ENCODE peak calls at places on chromosomes 16 and 17, in ten cellular contexts. X is HAP-1; S is H1; N is OCI-LY7; B is hepatocyte; Y is cardiac fibroblast; K is naive thymus-derived CD4-positive, alpha-beta T cell; O is A673; T is pancreas; F is lower leg skin. L is an unnamed sample.

GRCh38 chr17:70006159-70006558 is 68.9 kb upstream of the KCNJ16 start:
- DNase-seq in X (no peak), S (no peak), N (no peak), B (no peak), Y (no peak), K (no peak), O (no peak), T (no peak), F (no peak), L (peak; percentile 51)

GRCh38 chr16:53745753-53746258 is 41.9 kb downstream of the FTO start:
- DNase-seq in X (no peak), S (no peak), N (no peak), B (no peak), Y (peak; percentile 31), K (no peak), O (peak; percentile 39), T (no peak), F (no peak), L (no peak)

GRCh38 chr16:79571065-79571697 is 29.4 kb downstream of the MAF start:
- DNase-seq in X (peak; percentile 52), S (no peak), N (no peak), B (no peak), Y (peak; percentile 1), K (no peak), O (peak; percentile 3), T (no peak), F (no peak), L (no peak)

GRCh38 chr17:21460358-21460757 is 84.2 kb downstream of the KCNJ12 start:
- DNase-seq in X (no peak), S (no peak), N (no peak), B (no peak), Y (peak; percentile 48), K (no peak), O (no peak), T (no peak), F (no peak), L (peak; percentile 15)

GRCh38 chr17:36697907-36698526 is 96.6 kb downstream of the MRM1 start:
- DNase-seq in X (peak; percentile 17), S (no peak), N (no peak), B (peak; percentile 44), Y (peak; percentile 5), K (no peak), O (peak; percentile 12), T (no peak), F (no peak), L (no peak)

GRCh38 chr16:77064037-77064436 is 127.0 kb upstream of the MON1B start:
- DNase-seq in X (no peak), S (no peak), N (no peak), B (no peak), Y (no peak), K (no peak), O (no peak), T (no peak), F (no peak), L (no peak)

GRCh38 chr17:14919049-14919545 is 346.0 kb downstream of the PMP22 start:
- DNase-seq in X (no peak), S (no peak), N (no peak), B (no peak), Y (no peak), K (no peak), O (no peak), T (no peak), F (no peak), L (no peak)

GRCh38 chr16:73058616-73059409 is 10.9 kb upstream of the ZFHX3 start:
- DNase-seq in X (peak; percentile 53), S (no peak), N (peak; percentile 60), B (no peak), Y (peak; percentile 71), K (no peak), O (peak; percentile 76), T (no peak), F (no peak), L (no peak)

GRCh38 chr17:31085563-31085962 is 9.2 kb upstream of the NF1 start:
- DNase-seq in X (no peak), S (no peak), N (no peak), B (peak; percentile 51), Y (peak; percentile 81), K (no peak), O (no peak), T (no peak), F (no peak), L (peak; percentile 53)

GRCh38 chr16:77457046-77457445 is 22.2 kb upstream of the ADAMTS18 start:
- DNase-seq in X (no peak), S (no peak), N (no peak), B (no peak), Y (no peak), K (no peak), O (no peak), T (no peak), F (no peak), L (no peak)

GRCh38 chr16:424033-424622 is 1.3 kb upstream of the RAB11FIP3 start:
- DNase-seq in X (no peak), S (no peak), N (no peak), B (peak; percentile 71), Y (peak; percentile 99), K (no peak), O (peak; percentile 82), T (peak; percentile 64), F (peak; percentile 94), L (peak; percentile 88)

GRCh38 chr16:70713781-70714180 is 27.9 kb upstream of the MTSS2 start:
- DNase-seq in X (no peak), S (no peak), N (no peak), B (no peak), Y (no peak), K (no peak), O (no peak), T (no peak), F (no peak), L (no peak)

GRCh38 chr16:54940279-54940604 is 9.6 kb downstream of the IRX5 start:
- DNase-seq in X (no peak), S (no peak), N (no peak), B (no peak), Y (no peak), K (no peak), O (no peak), T (no peak), F (peak; percentile 83), L (no peak)

DNA sequence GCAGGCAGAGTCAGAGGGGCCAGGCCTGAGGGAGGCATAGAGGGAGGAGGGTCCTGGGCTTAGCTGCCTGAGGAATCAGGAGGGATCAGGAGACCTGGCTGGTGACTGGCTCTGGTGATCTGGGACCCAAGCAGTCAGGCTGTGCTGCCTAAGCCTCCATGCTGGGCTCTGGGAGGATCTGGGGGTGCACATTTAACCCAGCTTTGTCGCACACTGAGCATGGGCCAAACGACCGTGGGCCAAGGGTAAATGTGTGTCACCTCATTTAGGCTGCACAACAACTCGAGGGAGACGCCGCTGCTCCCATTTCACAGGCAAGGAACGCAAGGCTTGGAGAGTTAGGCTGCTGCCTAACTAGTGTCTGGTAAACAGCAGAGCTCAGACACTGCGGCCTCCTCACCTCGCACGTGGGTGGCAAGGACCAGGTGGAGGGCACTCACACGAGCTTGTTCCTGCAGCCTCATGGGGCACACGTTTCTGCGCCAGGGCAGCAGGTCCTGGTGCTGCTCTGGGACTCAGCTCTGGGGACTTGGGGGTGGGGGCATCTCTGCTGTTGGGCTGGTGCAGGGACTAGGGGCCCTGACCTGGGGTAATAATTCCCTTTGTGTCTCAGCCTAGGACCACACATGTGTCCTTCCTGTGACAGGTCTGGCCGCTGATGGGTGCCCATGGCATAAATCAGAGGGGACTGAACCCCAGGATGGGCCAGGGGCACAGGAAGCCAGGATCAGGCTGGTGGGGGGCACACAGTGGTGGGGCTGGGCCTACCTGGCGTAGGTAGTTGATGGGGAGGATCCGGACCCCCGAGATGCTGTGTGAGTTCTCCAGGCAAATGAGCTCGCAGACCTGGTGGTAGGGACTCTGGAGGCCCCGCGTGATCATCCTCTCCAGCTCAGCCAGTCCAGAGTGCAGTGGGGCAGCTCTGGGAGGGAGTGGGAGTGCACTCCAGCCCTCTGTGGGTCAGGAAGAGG is 18.7 kb downstream of the TMEM235 start:
- DNase-seq in X (no peak), S (no peak), N (no peak), B (no peak), Y (no peak), K (no peak), O (no peak), T (no peak), F (no peak), L (no peak)
- H3K4me3 ChIP-seq in X (no peak overlapping the region), S (peak overlapping the region; percentile 23), N (no peak overlapping the region), B (no peak overlapping the region), Y (no peak overlapping the region), K (no peak overlapping the region), O (no peak overlapping the region), T (no peak overlapping the region), F (no peak overlapping the region), L (no peak overlapping the region)

GRCh38 chr17:43367588-43368242 is 31.1 kb upstream of the ARL4D start:
- DNase-seq in X (peak; percentile 97), S (no peak), N (peak; percentile 89), B (peak; percentile 82), Y (peak; percentile 96), K (peak; percentile 80), O (peak; percentile 93), T (no peak), F (no peak), L (peak; percentile 87)
- H3K4me3 ChIP-seq in X (no peak overlapping the region), S (peak overlapping the region; percentile 59), N (peak overlapping the region; percentile 64), B (no peak overlapping the region), Y (peak overlapping the region; percentile 19), K (peak overlapping the region; percentile 75), O (peak overlapping the region; percentile 36), T (peak overlapping the region; percentile 43), F (no peak overlapping the region), L (peak overlapping the region; percentile 35)

GRCh38 chr16:25257956-25258855 is 561 bp upstream of the ZKSCAN2 start:
- DNase-seq in X (peak; percentile 64), S (peak; percentile 60), N (peak; percentile 90), B (peak; percentile 93), Y (peak; percentile 92), K (no peak), O (peak; percentile 92), T (peak; percentile 76), F (peak; percentile 96), L (peak; percentile 72)
- H3K4me3 ChIP-seq in X (peak overlapping the region; percentile 73), S (peak overlapping the region; percentile 83), N (peak overlapping the region; percentile 95), B (peak overlapping the region; percentile 92), Y (peak overlapping the region; percentile 91), K (peak overlapping the region; percentile 90), O (peak overlapping the region; percentile 91), T (peak overlapping the region; percentile 80), F (peak overlapping the region; percentile 67), L (peak overlapping the region; percentile 88)

GRCh38 chr17:48563867-48564199 is 14.3 kb downstream of the HOXB4 start:
- DNase-seq in X (no peak), S (no peak), N (no peak), B (no peak), Y (no peak), K (no peak), O (no peak), T (no peak), F (no peak), L (no peak)

GRCh38 chr17:48562934-48563333 is 15.2 kb downstream of the HOXB4 start:
- DNase-seq in X (no peak), S (no peak), N (no peak), B (no peak), Y (no peak), K (no peak), O (no peak), T (no peak), F (no peak), L (no peak)

GRCh38 chr17:48564200-48565023 is 13.7 kb downstream of the HOXB4 start:
- DNase-seq in X (no peak), S (no peak), N (no peak), B (no peak), Y (no peak), K (no peak), O (peak; percentile 76), T (no peak), F (no peak), L (no peak)

GRCh38 chr17:48561894-48562810 is 16.0 kb downstream of the HOXB4 start:
- DNase-seq in X (no peak), S (no peak), N (no peak), B (no peak), Y (no peak), K (no peak), O (peak; percentile 60), T (no peak), F (no peak), L (no peak)

GRCh38 chr17:48563385-48563838 is 14.7 kb downstream of the HOXB4 start:
- DNase-seq in X (no peak), S (no peak), N (no peak), B (no peak), Y (no peak), K (no peak), O (no peak), T (no peak), F (no peak), L (no peak)
- H3K4me3 ChIP-seq in X (no peak overlapping the region), S (no peak overlapping the region), N (no peak overlapping the region), B (no peak overlapping the region), Y (peak overlapping the region; percentile 11), K (no peak overlapping the region), O (peak overlapping the region; percentile 54), T (no peak overlapping the region), F (no peak overlapping the region), L (peak overlapping the region; percentile 30)

L was measured in skeletal muscle cell.